ENCODE peak calls at places on chromosomes 6 and 20, in seven cellular contexts. One of them, this sample, is unnamed.

GRCh38 chr6:99606670-99607415 is at the start of gene PRDM13:
- DNase-seq in stimulated activated CD4-positive, alpha-beta T cell treated with anti-CD3 and anti-CD28 coated beads, Interleukin-2, amount 100 ng/mL, for 24 hours: no peak
- DNase-seq in HL-60: no peak
- DNase-seq in NCI-H460: no peak
- DNase-seq in HCT116: no peak
- DNase-seq in fibroblast of lung: no peak
- DNase-seq in aorta: no peak
- DNase-seq in this sample: no peak

GRCh38 chr6:147869223-147869600 is 360.7 kb downstream of the SAMD5 start:
- DNase-seq in stimulated activated CD4-positive, alpha-beta T cell treated with anti-CD3 and anti-CD28 coated beads, Interleukin-2, amount 100 ng/mL, for 24 hours: no peak
- DNase-seq in HL-60: no peak
- DNase-seq in NCI-H460: no peak
- DNase-seq in HCT116: no peak
- DNase-seq in fibroblast of lung: no peak
- DNase-seq in aorta: no peak
- DNase-seq in this sample: no peak

GRCh38 chr6:27867051-27867940 is 44.9 kb downstream of the OR2B2 start:
- DNase-seq in stimulated activated CD4-positive, alpha-beta T cell treated with anti-CD3 and anti-CD28 coated beads, Interleukin-2, amount 100 ng/mL, for 24 hours: peak; percentile 85
- DNase-seq in HL-60: peak; percentile 86
- DNase-seq in NCI-H460: peak; percentile 54
- DNase-seq in HCT116: no peak
- DNase-seq in fibroblast of lung: peak; percentile 85
- DNase-seq in aorta: peak; percentile 88
- DNase-seq in this sample: peak; percentile 65

GRCh38 chr6:31781244-31782125 is 4.4 kb upstream of the VWA7 start:
- DNase-seq in stimulated activated CD4-positive, alpha-beta T cell treated with anti-CD3 and anti-CD28 coated beads, Interleukin-2, amount 100 ng/mL, for 24 hours: no peak
- DNase-seq in HL-60: no peak
- DNase-seq in NCI-H460: no peak
- DNase-seq in HCT116: no peak
- DNase-seq in fibroblast of lung: no peak
- DNase-seq in aorta: no peak
- DNase-seq in this sample: no peak

GRCh38 chr6:16006681-16007080 is 122.2 kb upstream of the MYLIP start:
- DNase-seq in stimulated activated CD4-positive, alpha-beta T cell treated with anti-CD3 and anti-CD28 coated beads, Interleukin-2, amount 100 ng/mL, for 24 hours: no peak
- DNase-seq in HL-60: no peak
- DNase-seq in NCI-H460: no peak
- DNase-seq in HCT116: no peak
- DNase-seq in fibroblast of lung: no peak
- DNase-seq in aorta: no peak
- DNase-seq in this sample: no peak

GRCh38 chr6:5158191-5158590 is 73.0 kb downstream of the PPP1R3G start:
- DNase-seq in stimulated activated CD4-positive, alpha-beta T cell treated with anti-CD3 and anti-CD28 coated beads, Interleukin-2, amount 100 ng/mL, for 24 hours: no peak
- DNase-seq in HL-60: no peak
- DNase-seq in NCI-H460: no peak
- DNase-seq in HCT116: no peak
- DNase-seq in fibroblast of lung: no peak
- DNase-seq in aorta: no peak
- DNase-seq in this sample: no peak

GRCh38 chr6:4560225-4561077 is 215.8 kb upstream of the CDYL start:
- DNase-seq in stimulated activated CD4-positive, alpha-beta T cell treated with anti-CD3 and anti-CD28 coated beads, Interleukin-2, amount 100 ng/mL, for 24 hours: no peak
- DNase-seq in HL-60: peak; percentile 34
- DNase-seq in NCI-H460: no peak
- DNase-seq in HCT116: no peak
- DNase-seq in fibroblast of lung: no peak
- DNase-seq in aorta: no peak
- DNase-seq in this sample: no peak

GRCh38 chr6:5095236-5095635 is 10.1 kb downstream of the PPP1R3G start:
- DNase-seq in stimulated activated CD4-positive, alpha-beta T cell treated with anti-CD3 and anti-CD28 coated beads, Interleukin-2, amount 100 ng/mL, for 24 hours: no peak
- DNase-seq in HL-60: no peak
- DNase-seq in NCI-H460: no peak
- DNase-seq in HCT116: no peak
- DNase-seq in fibroblast of lung: peak; percentile 53
- DNase-seq in aorta: no peak
- DNase-seq in this sample: no peak

GRCh38 chr6:136792945-136793289 is 640 bp upstream of the MAP3K5 start:
- DNase-seq in stimulated activated CD4-positive, alpha-beta T cell treated with anti-CD3 and anti-CD28 coated beads, Interleukin-2, amount 100 ng/mL, for 24 hours: peak; percentile 95
- DNase-seq in HL-60: peak; percentile 93
- DNase-seq in NCI-H460: peak; percentile 77
- DNase-seq in HCT116: peak; percentile 65
- DNase-seq in fibroblast of lung: peak; percentile 90
- DNase-seq in aorta: peak; percentile 99
- DNase-seq in this sample: peak; percentile 94

GRCh38 chr20:44135811-44136204 is 51.2 kb downstream of the JPH2 start:
- DNase-seq in stimulated activated CD4-positive, alpha-beta T cell treated with anti-CD3 and anti-CD28 coated beads, Interleukin-2, amount 100 ng/mL, for 24 hours: no peak
- DNase-seq in HL-60: no peak
- DNase-seq in NCI-H460: no peak
- DNase-seq in HCT116: no peak
- DNase-seq in fibroblast of lung: no peak
- DNase-seq in aorta: no peak
- DNase-seq in this sample: no peak

GRCh38 chr6:118551063-118551672 is 3.1 kb downstream of the PLN start:
- DNase-seq in stimulated activated CD4-positive, alpha-beta T cell treated with anti-CD3 and anti-CD28 coated beads, Interleukin-2, amount 100 ng/mL, for 24 hours: no peak
- DNase-seq in HL-60: no peak
- DNase-seq in NCI-H460: peak; percentile 36
- DNase-seq in HCT116: peak; percentile 37
- DNase-seq in fibroblast of lung: peak; percentile 83
- DNase-seq in aorta: no peak
- DNase-seq in this sample: peak; percentile 5

GRCh38 chr6:148657053-148657452 is 89.8 kb upstream of the UST start:
- DNase-seq in stimulated activated CD4-positive, alpha-beta T cell treated with anti-CD3 and anti-CD28 coated beads, Interleukin-2, amount 100 ng/mL, for 24 hours: no peak
- DNase-seq in HL-60: peak; percentile 7
- DNase-seq in NCI-H460: no peak
- DNase-seq in HCT116: no peak
- DNase-seq in fibroblast of lung: peak; percentile 88
- DNase-seq in aorta: no peak
- DNase-seq in this sample: peak; percentile 39

GRCh38 chr6:138485005-138485545 is 14.2 kb downstream of the NHSL1 start:
- DNase-seq in stimulated activated CD4-positive, alpha-beta T cell treated with anti-CD3 and anti-CD28 coated beads, Interleukin-2, amount 100 ng/mL, for 24 hours: no peak
- DNase-seq in HL-60: no peak
- DNase-seq in NCI-H460: no peak
- DNase-seq in HCT116: no peak
- DNase-seq in fibroblast of lung: peak; percentile 30
- DNase-seq in aorta: no peak
- DNase-seq in this sample: no peak

This sample was measured in naive B cell.